ENCODE peak calls at places on chromosomes 5 and 9, in ten cellular contexts. J is right lobe of liver; L is WTC11; D is Caco-2; M is activated gamma-delta T cell treated with Interleukin-2 at 50 U/mL for 16 hours; X is SHP77; G is activated CD8-positive, alpha-beta T cell treated with anti-CD3 and anti-CD28 coated beads for 36 hours; E is H9; T is ecto neural progenitor cell; I is HCEC 1CT. H is an unnamed sample.

GRCh38 chr5:43038523-43038989 is 1.6 kb downstream of the ANXA2R start:
- DNase-seq in J (no peak), L (no peak), D (no peak), M (no peak), X (peak; percentile 18), G (peak; percentile 77), E (peak; percentile 35), T (peak; percentile 48), I (no peak), H (no peak)

GRCh38 chr5:109307996-109308395 is 101.8 kb downstream of the PJA2 start:
- DNase-seq in J (no peak), L (no peak), D (no peak), M (no peak), X (no peak), G (no peak), E (no peak), T (no peak), I (no peak), H (no peak)

GRCh38 chr5:165863267-165863666 is 2357.8 kb downstream of the MAT2B start:
- DNase-seq in J (no peak), L (no peak), D (no peak), M (no peak), X (no peak), G (no peak), E (no peak), T (no peak), I (no peak), H (no peak)

GRCh38 chr9:137619240-137620090 is 660 bp downstream of the EHMT1 start:
- DNase-seq in J (peak; percentile 63), L (peak; percentile 38), D (no peak), M (no peak), X (no peak), G (peak; percentile 52), E (no peak), T (no peak), I (peak; percentile 32), H (peak; percentile 59)

GRCh38 chr5:53930457-53930856 is 370.0 kb downstream of the NDUFS4 start:
- DNase-seq in J (no peak), L (no peak), D (no peak), M (no peak), X (no peak), G (no peak), E (no peak), T (no peak), I (no peak), H (peak; percentile 49)

GRCh38 chr9:78821126-78821822 is 524.3 kb downstream of the PSAT1 start:
- DNase-seq in J (no peak), L (no peak), D (no peak), M (no peak), X (peak; percentile 2), G (no peak), E (no peak), T (no peak), I (peak; percentile 43), H (peak; percentile 55)

GRCh38 chr9:13083366-13083765 is 196.1 kb downstream of the MPDZ start:
- DNase-seq in J (no peak), L (no peak), D (no peak), M (no peak), X (no peak), G (no peak), E (no peak), T (no peak), I (no peak), H (no peak)

GRCh38 chr9:15205632-15206243 is 101.3 kb downstream of the TTC39B start:
- DNase-seq in J (no peak), L (no peak), D (no peak), M (no peak), X (no peak), G (no peak), E (no peak), T (no peak), I (no peak), H (no peak)

GRCh38 chr5:40374853-40375252 is 304.9 kb upstream of the PTGER4 start:
- DNase-seq in J (no peak), L (no peak), D (no peak), M (no peak), X (no peak), G (no peak), E (no peak), T (no peak), I (no peak), H (peak; percentile 13)

GRCh38 chr5:36059571-36060515 is 6.8 kb downstream of the UGT3A2 start:
- DNase-seq in J (no peak), L (no peak), D (no peak), M (no peak), X (no peak), G (no peak), E (no peak), T (no peak), I (no peak), H (no peak)

GRCh38 chr5:101103874-101104273 is 200.8 kb upstream of the ST8SIA4 start:
- DNase-seq in J (no peak), L (no peak), D (no peak), M (no peak), X (no peak), G (no peak), E (no peak), T (no peak), I (no peak), H (no peak)

GRCh38 chr9:87793292-87793691 is 67.4 kb downstream of the CTSL start:
- DNase-seq in J (peak; percentile 55), L (no peak), D (peak; percentile 51), M (no peak), X (no peak), G (no peak), E (no peak), T (no peak), I (peak; percentile 98), H (peak; percentile 92)

GRCh38 chr9:121690316-121690715 is 38.9 kb downstream of the DAB2IP start:
- DNase-seq in J (no peak), L (no peak), D (no peak), M (no peak), X (no peak), G (no peak), E (no peak), T (no peak), I (no peak), H (no peak)

GRCh38 chr9:14107977-14108376 is 206.0 kb downstream of the NFIB start:
- DNase-seq in J (no peak), L (no peak), D (no peak), M (no peak), X (no peak), G (no peak), E (no peak), T (no peak), I (no peak), H (peak; percentile 92)

GRCh38 chr5:117103703-117104102 is 529.1 kb upstream of the SEMA6A start:
- DNase-seq in J (no peak), L (no peak), D (no peak), M (no peak), X (no peak), G (no peak), E (no peak), T (no peak), I (no peak), H (no peak)

GRCh38 chr9:90296539-90296938 is 346.1 kb downstream of the DIRAS2 start:
- DNase-seq in J (no peak), L (no peak), D (no peak), M (no peak), X (peak; percentile 18), G (no peak), E (no peak), T (no peak), I (no peak), H (no peak)

GRCh38 chr9:16150501-16150900 is 597.7 kb downstream of the CCDC171 start:
- DNase-seq in J (no peak), L (no peak), D (no peak), M (no peak), X (no peak), G (no peak), E (no peak), T (no peak), I (no peak), H (peak; percentile 42)

GRCh38 chr5:1553642-1554409 is 30.1 kb upstream of the LPCAT1 start:
- DNase-seq in J (no peak), L (no peak), D (no peak), M (no peak), X (peak; percentile 52), G (no peak), E (no peak), T (peak; percentile 44), I (no peak), H (no peak)

GRCh38 chr5:173627860-173628392 is 11.5 kb upstream of the BOD1 start:
- DNase-seq in J (peak; percentile 88), L (no peak), D (no peak), M (no peak), X (no peak), G (no peak), E (peak; percentile 64), T (no peak), I (no peak), H (no peak)

GRCh38 chr5:79821-80220 is 12.1 kb upstream of the PLEKHG4B start:
- DNase-seq in J (no peak), L (no peak), D (no peak), M (no peak), X (no peak), G (no peak), E (no peak), T (no peak), I (no peak), H (no peak)

H was measured in cardiac fibroblast.